ENCODE peak calls at places on chromosomes 3 and 15, in five cellular contexts. W is astrocyte, H is GM23248, R is PC-3, K is HCT116. Q is an unnamed sample. For H3K36me3, the result is how much of the 10 kb centered on the place peaks cover.

GRCh38 chr15:63913786-63914185 is 80.0 kb upstream of the HERC1 start:
- DNase-seq in R (no peak), W (no peak), K (no peak), H (peak), Q (no peak)

GRCh38 chr15:31285772-31286261 is 40.8 kb upstream of the KLF13 start:
- DNase-seq in R (no peak), K (no peak), H (no peak), W (no peak), Q (no peak)

GRCh38 chr15:49135893-49136292 is 19.5 kb downstream of the COPS2 start:
- DNase-seq in H (peak), K (no peak), W (peak), R (peak), Q (no peak)

GRCh38 chr3:46619845-46620778 is 7.8 kb downstream of the FAM240A start:
- DNase-seq in K (no peak), H (peak), W (no peak), R (no peak), Q (no peak)

GRCh38 chr3:157071744-157072525 is 88.0 kb downstream of the CCNL1 start:
- DNase-seq in R (no peak), K (no peak), W (no peak), H (no peak), Q (no peak)

GRCh38 chr3:61637088-61638051 is 76.0 kb downstream of the PTPRG start:
- DNase-seq in W (peak), R (no peak), K (no peak), H (peak), Q (no peak)

GRCh38 chr15:38541046-38541445 is 23.6 kb downstream of the RASGRP1 start:
- DNase-seq in W (no peak), R (no peak), K (no peak), H (no peak), Q (no peak)

GRCh38 chr3:129665024-129665768 is 58.7 kb upstream of the PLXND1 start:
- DNase-seq in K (no peak), W (peak), H (peak), R (peak), Q (no peak)

GRCh38 chr15:48647963-48648362 is 2.5 kb upstream of the FBN1 start:
- DNase-seq in R (peak), H (peak), K (no peak), W (no peak), Q (no peak)

GRCh38 chr15:60283936-60284335 is 113.8 kb downstream of the ANXA2 start:
- DNase-seq in R (no peak), W (no peak), K (no peak), H (no peak), Q (no peak)

GRCh38 chr3:148847351-148847750 is 17.7 kb upstream of the CPA3 start:
- DNase-seq in R (no peak), H (peak), W (peak), K (no peak), Q (no peak)

GRCh38 chr3:16350041-16350952 is 85.3 kb downstream of the OXNAD1 start:
- DNase-seq in W (peak), R (no peak), H (peak), K (no peak), Q (peak)

GRCh38 chr15:74958320-74958907 is 1.8 kb upstream of the RPP25 start:
- DNase-seq in H (peak), K (no peak), R (peak), W (no peak), Q (no peak)

GRCh38 chr15:74959643-74959939 is 3.0 kb upstream of the RPP25 start:
- DNase-seq in R (no peak), W (no peak), K (no peak), H (no peak), Q (no peak)

GRCh38 chr15:74960286-74960685 is 3.7 kb upstream of the RPP25 start:
- DNase-seq in W (no peak), K (no peak), R (no peak), H (no peak), Q (no peak)

GRCh38 chr15:74957301-74958035 is 896 bp upstream of the RPP25 start:
- DNase-seq in K (no peak), R (no peak), H (peak), W (no peak), Q (no peak)

GRCh38 chr15:74958908-74959642 is 2.5 kb upstream of the RPP25 start:
- DNase-seq in H (no peak), W (no peak), K (no peak), R (no peak), Q (no peak)
- TF ChIP-seq EZH2 in H (peak), W (peak), K (no peak), R (no peak), Q (no peak)

DNA sequence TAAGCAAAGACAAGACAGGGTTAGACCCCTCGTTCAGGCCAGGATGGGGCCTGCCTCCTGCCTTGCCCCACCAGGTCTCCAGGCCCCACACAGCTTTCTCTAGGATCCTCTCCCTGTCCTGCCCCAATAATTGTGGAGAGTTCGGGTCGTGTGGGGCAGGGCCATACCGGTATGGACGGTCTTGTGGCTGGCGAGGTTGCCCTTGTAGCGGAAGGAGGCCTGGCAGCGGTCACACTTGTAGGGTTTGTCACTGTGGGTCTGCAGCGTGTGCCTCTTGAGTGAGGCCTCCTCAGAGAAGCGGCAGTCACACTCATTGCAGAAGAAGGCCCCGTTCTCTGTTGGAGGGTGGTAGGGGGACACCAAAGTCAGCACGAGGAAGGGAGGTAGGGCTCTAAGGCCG is 18.7 kb downstream of the BCL6 start:
- DNase-seq in W (no peak), R (no peak), H (no peak), K (no peak), Q (no peak)
- H3K36me3 ChIP-seq in W (half or more), R (half or more), H (half or more), K (under half), Q (half or more)

DNA sequence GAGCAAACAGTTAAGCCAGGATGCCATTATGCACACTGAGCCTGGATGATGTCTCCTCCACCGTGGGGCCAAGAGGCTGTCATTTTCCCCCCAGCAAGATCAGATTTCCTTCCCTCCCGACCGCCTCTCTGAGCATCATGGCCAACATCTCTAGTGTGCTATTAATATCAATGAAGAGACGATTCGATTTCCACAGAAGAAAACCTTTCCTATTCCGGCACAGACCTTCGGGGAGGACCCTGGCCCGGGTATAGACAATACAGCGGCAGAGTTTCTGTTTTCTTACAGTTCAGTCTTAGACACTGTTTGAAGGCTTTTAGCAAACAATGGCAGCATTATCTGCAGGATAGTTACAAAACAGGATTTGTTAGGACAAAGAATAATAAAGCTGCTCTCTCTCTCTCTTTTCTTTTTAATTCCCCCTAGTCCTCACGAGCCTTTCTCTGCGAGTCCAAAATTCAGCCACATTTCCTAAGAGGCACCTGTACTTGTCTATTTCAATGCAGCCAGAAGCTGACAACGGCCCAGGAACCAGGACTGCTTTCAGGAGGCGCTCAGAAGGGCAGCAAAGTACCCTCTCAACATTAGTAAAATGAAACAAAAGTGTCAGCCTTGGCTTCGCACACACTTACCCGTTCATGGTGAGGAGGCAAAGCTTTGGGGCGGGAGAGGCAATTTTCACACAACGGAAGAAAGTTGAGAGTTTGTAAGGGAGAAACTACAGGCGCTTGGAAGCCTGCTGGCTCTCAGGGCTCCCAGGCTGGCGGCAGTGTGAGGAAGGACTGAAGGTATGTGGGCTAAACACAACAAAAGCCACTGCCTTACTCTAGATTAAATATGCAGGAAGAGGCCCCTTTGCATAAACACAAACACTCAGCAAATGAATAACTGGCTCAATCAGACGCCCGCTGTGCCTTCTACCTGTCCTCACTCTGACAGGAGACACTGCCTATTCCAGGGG is 278.0 kb downstream of the FOXP1 start:
- DNase-seq in W (peak), H (no peak), R (peak), K (no peak), Q (no peak)
- H3K9ac ChIP-seq in W (peak), H (no peak), R (peak), K (no peak), Q (peak)

GRCh38 chr3:182484184-182484583 is 309.1 kb upstream of the ATP11B start:
- DNase-seq in H (no peak), R (no peak), W (no peak), K (no peak), Q (no peak)

GRCh38 chr3:182484682-182485081 is 308.6 kb upstream of the ATP11B start:
- DNase-seq in W (no peak), K (no peak), H (no peak), R (no peak), Q (no peak)

GRCh38 chr3:182487048-182487447 is 306.3 kb upstream of the ATP11B start:
- DNase-seq in H (no peak), K (no peak), W (no peak), R (no peak), Q (no peak)

GRCh38 chr3:182486459-182486858 is 306.8 kb upstream of the ATP11B start:
- DNase-seq in H (no peak), K (no peak), R (peak), W (no peak), Q (no peak)

DNA sequence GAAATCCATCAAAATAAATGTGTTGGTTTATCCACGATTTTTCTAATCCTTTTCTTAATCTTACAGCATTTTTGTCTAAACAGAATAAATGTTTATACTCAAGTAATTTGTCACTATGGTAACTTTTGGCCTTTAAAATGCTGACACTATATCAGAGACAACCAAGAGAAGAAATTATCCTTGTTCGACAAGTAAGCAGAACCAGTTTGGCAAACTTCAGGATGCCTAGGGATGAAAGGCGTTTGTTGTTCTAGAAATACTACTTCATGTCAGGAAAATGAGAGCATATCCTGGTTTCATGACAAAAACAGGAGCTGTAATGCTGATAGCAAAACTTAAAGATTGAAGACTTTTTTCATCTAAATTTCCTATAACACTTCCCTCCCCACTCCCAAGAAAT is 308.0 kb upstream of the ATP11B start:
- DNase-seq in W (no peak), K (no peak), R (peak), H (no peak), Q (no peak)
- TF ChIP-seq EZH2 in W (no peak), K (no peak), R (no peak), H (no peak), Q (no peak)

GRCh38 chr15:25378501-25378901 is 60.3 kb downstream of the UBE3A start:
- DNase-seq in W (peak), R (no peak), K (no peak), H (peak), Q (no peak)
- H3K36me3 ChIP-seq in W (under half), R (under half), K (under half), H (under half), Q (half or more)

DNA sequence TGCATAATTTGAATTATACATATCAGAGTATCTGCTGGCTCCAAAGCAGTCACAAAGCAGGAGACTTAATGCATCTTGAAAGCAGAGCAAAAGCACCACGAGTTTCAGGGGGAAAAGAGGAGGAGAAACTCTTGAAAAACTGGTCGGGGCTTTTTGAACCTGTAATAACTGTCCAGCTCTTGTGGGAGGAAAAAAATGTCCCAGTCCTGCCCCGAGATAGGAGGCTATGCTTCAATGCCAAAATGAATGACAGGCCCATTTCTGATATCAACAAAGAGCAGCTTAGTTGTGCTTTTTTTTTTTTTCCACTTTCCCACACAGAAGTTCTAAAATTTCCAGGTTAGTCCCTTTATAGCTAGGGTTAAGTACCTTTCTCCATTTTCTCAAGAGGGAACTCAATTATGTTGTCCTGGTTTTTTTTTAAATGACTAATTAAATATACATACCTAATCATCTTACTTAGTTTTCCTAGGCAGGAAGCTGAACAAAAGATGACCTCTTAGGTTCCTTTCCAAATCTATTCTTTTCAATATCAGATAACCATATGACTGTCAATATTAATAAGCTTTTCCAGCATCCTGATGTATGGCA is 120.2 kb downstream of the TFDP2 start:
- DNase-seq in K (no peak), R (no peak), H (no peak), W (no peak), Q (no peak)
- H3K9ac ChIP-seq in K (no peak), R (no peak), H (no peak), W (no peak), Q (no peak)

Q was measured in SK-N-MC.